ENCODE peak calls at places on chromosomes 4 and X, in five cellular contexts. One of them, this sample, is unnamed. For H3K9me3, the result is how much of the 10 kb centered on the place peaks cover.

GRCh38 chr4:5376015-5376414 is 324.7 kb downstream of the STK32B start:
- DNase-seq in GM12878: no peak
- DNase-seq in right atrium auricular region: no peak
- DNase-seq in OCI-LY7: no peak
- DNase-seq in CD4-positive, CD25-positive, alpha-beta regulatory T cell: no peak
- DNase-seq in this sample: no peak

GRCh38 chrX:51336584-51336983 is 4.0 kb downstream of the NUDT10 start:
- DNase-seq in right atrium auricular region: no peak
- DNase-seq in OCI-LY7: peak
- DNase-seq in GM12878: no peak
- DNase-seq in CD4-positive, CD25-positive, alpha-beta regulatory T cell: peak
- DNase-seq in this sample: no peak

GRCh38 chr4:27094785-27095184 is 234.1 kb downstream of the STIM2 start:
- DNase-seq in OCI-LY7: no peak
- DNase-seq in GM12878: no peak
- DNase-seq in right atrium auricular region: no peak
- DNase-seq in CD4-positive, CD25-positive, alpha-beta regulatory T cell: no peak
- DNase-seq in this sample: no peak

GRCh38 chrX:134732676-134733075 is 74.4 kb upstream of the PLAC1 start:
- DNase-seq in CD4-positive, CD25-positive, alpha-beta regulatory T cell: no peak
- DNase-seq in right atrium auricular region: no peak
- DNase-seq in OCI-LY7: no peak
- DNase-seq in GM12878: no peak
- DNase-seq in this sample: no peak

GRCh38 chr4:1385373-1386340 is 20.6 kb downstream of the NKX1-1 start:
- DNase-seq in GM12878: no peak
- DNase-seq in CD4-positive, CD25-positive, alpha-beta regulatory T cell: no peak
- DNase-seq in right atrium auricular region: no peak
- DNase-seq in OCI-LY7: no peak
- DNase-seq in this sample: no peak

GRCh38 chr4:152382057-152382785 is 153.7 kb downstream of the FBXW7 start:
- DNase-seq in GM12878: no peak
- DNase-seq in right atrium auricular region: no peak
- DNase-seq in CD4-positive, CD25-positive, alpha-beta regulatory T cell: peak
- DNase-seq in OCI-LY7: no peak
- DNase-seq in this sample: no peak

GRCh38 chr4:122827258-122827887 is 742 bp downstream of the FGF2 start:
- DNase-seq in OCI-LY7: peak
- DNase-seq in CD4-positive, CD25-positive, alpha-beta regulatory T cell: peak
- DNase-seq in GM12878: peak
- DNase-seq in right atrium auricular region: peak
- DNase-seq in this sample: peak

GRCh38 chrX:155645180-155645579 is 32.4 kb upstream of the TMLHE start:
- DNase-seq in CD4-positive, CD25-positive, alpha-beta regulatory T cell: no peak
- DNase-seq in right atrium auricular region: no peak
- DNase-seq in OCI-LY7: no peak
- DNase-seq in GM12878: no peak
- DNase-seq in this sample: no peak

GRCh38 chr4:74431113-74431826 is 13.7 kb upstream of the AREG start:
- DNase-seq in GM12878: peak
- DNase-seq in right atrium auricular region: no peak
- DNase-seq in OCI-LY7: no peak
- DNase-seq in CD4-positive, CD25-positive, alpha-beta regulatory T cell: no peak
- DNase-seq in this sample: peak

GRCh38 chr4:3656441-3657376 is 109.5 kb upstream of the ADRA2C start:
- DNase-seq in OCI-LY7: peak
- DNase-seq in CD4-positive, CD25-positive, alpha-beta regulatory T cell: no peak
- DNase-seq in GM12878: no peak
- DNase-seq in right atrium auricular region: no peak
- DNase-seq in this sample: peak

GRCh38 chrX:13688384-13688771 is 550 bp upstream of the RAB9A start:
- DNase-seq in right atrium auricular region: no peak
- DNase-seq in OCI-LY7: no peak
- DNase-seq in GM12878: no peak
- DNase-seq in CD4-positive, CD25-positive, alpha-beta regulatory T cell: no peak
- DNase-seq in this sample: no peak

GRCh38 chrX:110569506-110569905 is 210.9 kb downstream of the RTL9 start:
- DNase-seq in GM12878: no peak
- DNase-seq in CD4-positive, CD25-positive, alpha-beta regulatory T cell: no peak
- DNase-seq in OCI-LY7: no peak
- DNase-seq in right atrium auricular region: no peak
- DNase-seq in this sample: no peak

GRCh38 chrX:9566150-9566621 is 101.3 kb downstream of the TBL1X start:
- DNase-seq in right atrium auricular region: peak
- DNase-seq in CD4-positive, CD25-positive, alpha-beta regulatory T cell: no peak
- DNase-seq in OCI-LY7: no peak
- DNase-seq in GM12878: no peak
- DNase-seq in this sample: peak

GRCh38 chrX:23727206-23727605 is 15.9 kb downstream of the ACOT9 start:
- DNase-seq in GM12878: no peak
- DNase-seq in right atrium auricular region: no peak
- DNase-seq in OCI-LY7: no peak
- DNase-seq in CD4-positive, CD25-positive, alpha-beta regulatory T cell: no peak
- DNase-seq in this sample: no peak

GRCh38 chr4:95506264-95506663 is 42.5 kb downstream of the UNC5C start:
- DNase-seq in GM12878: no peak
- DNase-seq in CD4-positive, CD25-positive, alpha-beta regulatory T cell: no peak
- DNase-seq in OCI-LY7: no peak
- DNase-seq in right atrium auricular region: no peak
- DNase-seq in this sample: no peak

GRCh38 chrX:38664285-38664684 is 102.9 kb downstream of the TSPAN7 start:
- DNase-seq in OCI-LY7: peak
- DNase-seq in GM12878: no peak
- DNase-seq in CD4-positive, CD25-positive, alpha-beta regulatory T cell: no peak
- DNase-seq in right atrium auricular region: no peak
- DNase-seq in this sample: no peak

GRCh38 chr4:23333946-23334878 is 555.6 kb downstream of the PPARGC1A start:
- DNase-seq in GM12878: peak
- DNase-seq in right atrium auricular region: no peak
- DNase-seq in CD4-positive, CD25-positive, alpha-beta regulatory T cell: peak
- DNase-seq in OCI-LY7: peak
- DNase-seq in this sample: no peak

GRCh38 chrX:82161195-82161594 is 959.3 kb downstream of the SH3BGRL start:
- DNase-seq in CD4-positive, CD25-positive, alpha-beta regulatory T cell: no peak
- DNase-seq in GM12878: no peak
- DNase-seq in right atrium auricular region: no peak
- DNase-seq in OCI-LY7: no peak
- DNase-seq in this sample: no peak

GRCh38 chr4:97496298-97496873 is 646.9 kb downstream of the STPG2 start:
- DNase-seq in OCI-LY7: no peak
- DNase-seq in GM12878: no peak
- DNase-seq in right atrium auricular region: no peak
- DNase-seq in CD4-positive, CD25-positive, alpha-beta regulatory T cell: no peak
- DNase-seq in this sample: no peak

GRCh38 chr4:47468686-47469365 is 5.3 kb upstream of the COMMD8 start:
- DNase-seq in GM12878: no peak
- DNase-seq in CD4-positive, CD25-positive, alpha-beta regulatory T cell: no peak
- DNase-seq in OCI-LY7: no peak
- DNase-seq in right atrium auricular region: no peak
- DNase-seq in this sample: no peak

GRCh38 chr4:32000846-32001488 is 1280.8 kb downstream of the PCDH7 start:
- DNase-seq in GM12878: no peak
- DNase-seq in right atrium auricular region: no peak
- DNase-seq in OCI-LY7: no peak
- DNase-seq in CD4-positive, CD25-positive, alpha-beta regulatory T cell: no peak
- DNase-seq in this sample: no peak

GRCh38 chr4:89134775-89135319 is 23.5 kb downstream of the TIGD2 start:
- DNase-seq in GM12878: no peak
- DNase-seq in right atrium auricular region: no peak
- DNase-seq in OCI-LY7: no peak
- DNase-seq in CD4-positive, CD25-positive, alpha-beta regulatory T cell: no peak
- DNase-seq in this sample: no peak

GRCh38 chrX:39834600-39834999 is 263.2 kb downstream of the BCOR start:
- DNase-seq in right atrium auricular region: no peak
- DNase-seq in OCI-LY7: no peak
- DNase-seq in GM12878: no peak
- DNase-seq in CD4-positive, CD25-positive, alpha-beta regulatory T cell: no peak
- DNase-seq in this sample: no peak

GRCh38 chrX:124502144-124502543 is 155.8 kb downstream of the SH2D1A start:
- DNase-seq in OCI-LY7: no peak
- DNase-seq in CD4-positive, CD25-positive, alpha-beta regulatory T cell: no peak
- DNase-seq in right atrium auricular region: no peak
- DNase-seq in GM12878: no peak
- DNase-seq in this sample: no peak

GRCh38 chr4:170047774-170048354 is 21.7 kb upstream of the MFAP3L start:
- DNase-seq in OCI-LY7: peak
- DNase-seq in GM12878: no peak
- DNase-seq in CD4-positive, CD25-positive, alpha-beta regulatory T cell: peak
- DNase-seq in right atrium auricular region: peak
- DNase-seq in this sample: no peak

GRCh38 chrX:46938589-46938988 is 26.4 kb downstream of the JADE3 start:
- DNase-seq in OCI-LY7: peak
- DNase-seq in CD4-positive, CD25-positive, alpha-beta regulatory T cell: no peak
- DNase-seq in right atrium auricular region: no peak
- DNase-seq in GM12878: no peak
- DNase-seq in this sample: no peak

GRCh38 chr4:126957555-126958440 is 675.0 kb upstream of the INTU start:
- DNase-seq in OCI-LY7: no peak
- DNase-seq in GM12878: no peak
- DNase-seq in CD4-positive, CD25-positive, alpha-beta regulatory T cell: no peak
- DNase-seq in right atrium auricular region: no peak
- DNase-seq in this sample: no peak

GRCh38 chr4:84493092-84493850 is 5.8 kb downstream of the NKX6-1 start:
- DNase-seq in CD4-positive, CD25-positive, alpha-beta regulatory T cell: no peak
- DNase-seq in right atrium auricular region: no peak
- DNase-seq in GM12878: no peak
- DNase-seq in OCI-LY7: no peak
- DNase-seq in this sample: peak

GRCh38 chr4:17526695-17527477 is 11.9 kb downstream of the CLRN2 start:
- DNase-seq in right atrium auricular region: no peak
- DNase-seq in OCI-LY7: no peak
- DNase-seq in GM12878: no peak
- DNase-seq in CD4-positive, CD25-positive, alpha-beta regulatory T cell: no peak
- DNase-seq in this sample: no peak
- H3K9me3 ChIP-seq in right atrium auricular region: under half
- H3K9me3 ChIP-seq in OCI-LY7: under half
- H3K9me3 ChIP-seq in GM12878: under half
- H3K9me3 ChIP-seq in CD4-positive, CD25-positive, alpha-beta regulatory T cell: under half
- H3K9me3 ChIP-seq in this sample: under half

GRCh38 chrX:153510383-153510782 is 7.1 kb upstream of the ATP2B3 start:
- DNase-seq in right atrium auricular region: no peak
- DNase-seq in CD4-positive, CD25-positive, alpha-beta regulatory T cell: no peak
- DNase-seq in GM12878: no peak
- DNase-seq in OCI-LY7: no peak
- DNase-seq in this sample: no peak
- H3K9me3 ChIP-seq in right atrium auricular region: under half
- H3K9me3 ChIP-seq in CD4-positive, CD25-positive, alpha-beta regulatory T cell: under half
- H3K9me3 ChIP-seq in GM12878: under half
- H3K9me3 ChIP-seq in OCI-LY7: under half
- H3K9me3 ChIP-seq in this sample: under half

GRCh38 chrX:55521687-55522086 is 32.0 kb upstream of the USP51 start:
- DNase-seq in CD4-positive, CD25-positive, alpha-beta regulatory T cell: no peak
- DNase-seq in right atrium auricular region: no peak
- DNase-seq in GM12878: no peak
- DNase-seq in OCI-LY7: no peak
- DNase-seq in this sample: no peak

GRCh38 chrX:55524487-55524886 is 34.8 kb upstream of the USP51 start:
- DNase-seq in right atrium auricular region: no peak
- DNase-seq in GM12878: no peak
- DNase-seq in OCI-LY7: no peak
- DNase-seq in CD4-positive, CD25-positive, alpha-beta regulatory T cell: no peak
- DNase-seq in this sample: no peak

GRCh38 chrX:55522577-55523254 is 33.1 kb upstream of the USP51 start:
- DNase-seq in right atrium auricular region: no peak
- DNase-seq in CD4-positive, CD25-positive, alpha-beta regulatory T cell: no peak
- DNase-seq in GM12878: no peak
- DNase-seq in OCI-LY7: no peak
- DNase-seq in this sample: no peak
- H3K9me3 ChIP-seq in right atrium auricular region: under half
- H3K9me3 ChIP-seq in CD4-positive, CD25-positive, alpha-beta regulatory T cell: under half
- H3K9me3 ChIP-seq in GM12878: under half
- H3K9me3 ChIP-seq in OCI-LY7: under half
- H3K9me3 ChIP-seq in this sample: under half

GRCh38 chr4:49000806-49001205 is 14.7 kb downstream of the CWH43 start:
- DNase-seq in OCI-LY7: no peak
- DNase-seq in CD4-positive, CD25-positive, alpha-beta regulatory T cell: no peak
- DNase-seq in GM12878: no peak
- DNase-seq in right atrium auricular region: no peak
- DNase-seq in this sample: no peak
- H3K9me3 ChIP-seq in OCI-LY7: under half
- H3K9me3 ChIP-seq in CD4-positive, CD25-positive, alpha-beta regulatory T cell: under half
- H3K9me3 ChIP-seq in GM12878: under half
- H3K9me3 ChIP-seq in right atrium auricular region: under half
- H3K9me3 ChIP-seq in this sample: under half

GRCh38 chr4:110630621-110631402 is 7.9 kb upstream of the PITX2 start:
- DNase-seq in CD4-positive, CD25-positive, alpha-beta regulatory T cell: no peak
- DNase-seq in GM12878: no peak
- DNase-seq in right atrium auricular region: peak
- DNase-seq in OCI-LY7: no peak
- DNase-seq in this sample: no peak

GRCh38 chr4:110629214-110629754 is 6.4 kb upstream of the PITX2 start:
- DNase-seq in OCI-LY7: no peak
- DNase-seq in GM12878: no peak
- DNase-seq in right atrium auricular region: peak
- DNase-seq in CD4-positive, CD25-positive, alpha-beta regulatory T cell: no peak
- DNase-seq in this sample: no peak

GRCh38 chr4:110629780-110630500 is 7.1 kb upstream of the PITX2 start:
- DNase-seq in GM12878: no peak
- DNase-seq in right atrium auricular region: no peak
- DNase-seq in OCI-LY7: no peak
- DNase-seq in CD4-positive, CD25-positive, alpha-beta regulatory T cell: no peak
- DNase-seq in this sample: no peak

GRCh38 chr4:110626532-110627153 is 3.8 kb upstream of the PITX2 start:
- DNase-seq in OCI-LY7: no peak
- DNase-seq in right atrium auricular region: no peak
- DNase-seq in GM12878: no peak
- DNase-seq in CD4-positive, CD25-positive, alpha-beta regulatory T cell: no peak
- DNase-seq in this sample: no peak

GRCh38 chr4:110628321-110629213 is 5.7 kb upstream of the PITX2 start:
- DNase-seq in right atrium auricular region: no peak
- DNase-seq in GM12878: no peak
- DNase-seq in CD4-positive, CD25-positive, alpha-beta regulatory T cell: no peak
- DNase-seq in OCI-LY7: no peak
- DNase-seq in this sample: no peak
- H3K9me3 ChIP-seq in right atrium auricular region: under half
- H3K9me3 ChIP-seq in GM12878: under half
- H3K9me3 ChIP-seq in CD4-positive, CD25-positive, alpha-beta regulatory T cell: under half
- H3K9me3 ChIP-seq in OCI-LY7: under half
- H3K9me3 ChIP-seq in this sample: under half

GRCh38 chrX:140206657-140207056 is 241.3 kb upstream of the CXorf66 start:
- DNase-seq in CD4-positive, CD25-positive, alpha-beta regulatory T cell: no peak
- DNase-seq in OCI-LY7: no peak
- DNase-seq in right atrium auricular region: no peak
- DNase-seq in GM12878: no peak
- DNase-seq in this sample: no peak
- H3K9me3 ChIP-seq in CD4-positive, CD25-positive, alpha-beta regulatory T cell: under half
- H3K9me3 ChIP-seq in OCI-LY7: under half
- H3K9me3 ChIP-seq in right atrium auricular region: under half
- H3K9me3 ChIP-seq in GM12878: under half
- H3K9me3 ChIP-seq in this sample: under half

DNA sequence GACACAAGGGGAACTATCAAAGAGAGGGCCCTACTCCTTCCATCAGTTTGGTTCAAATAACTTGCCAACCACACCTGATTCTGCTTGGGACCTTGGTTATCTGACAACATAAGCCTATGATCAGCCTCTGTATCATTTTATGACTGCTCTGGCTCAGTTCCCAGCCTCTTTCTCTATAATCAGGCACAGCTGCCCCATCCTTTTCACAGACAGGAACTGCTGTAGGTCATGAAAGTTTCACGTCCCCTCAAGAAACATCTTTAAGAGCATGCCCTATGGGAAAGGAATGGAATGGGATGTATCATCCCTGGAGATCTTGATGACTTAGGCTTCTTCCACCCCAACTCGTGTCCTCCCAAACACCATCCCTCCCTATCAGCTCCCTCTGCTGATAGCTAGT is 243.4 kb downstream of the AR start:
- DNase-seq in CD4-positive, CD25-positive, alpha-beta regulatory T cell: no peak
- DNase-seq in OCI-LY7: no peak
- DNase-seq in right atrium auricular region: no peak
- DNase-seq in GM12878: no peak
- DNase-seq in this sample: no peak
- H3K9me3 ChIP-seq in CD4-positive, CD25-positive, alpha-beta regulatory T cell: under half
- H3K9me3 ChIP-seq in OCI-LY7: under half
- H3K9me3 ChIP-seq in right atrium auricular region: under half
- H3K9me3 ChIP-seq in GM12878: under half
- H3K9me3 ChIP-seq in this sample: under half